ENCODE peak calls at places on chromosome 11, in eight cellular contexts. Z is H1, J is mucosa of descending colon, U is left ventricle myocardium inferior, P is neural progenitor cell, F is lower lobe of right lung, Q is Peyer's patch, C is ovary. M is an unnamed sample.
A peak's percentile ranks its signal among the peaks of the same experiment; 100 is the strongest.

GRCh38 chr11:72456651-72457050 is 22.3 kb upstream of the CLPB start:
- DNase-seq in Q (no peak), P (no peak), C (no peak), J (no peak), U (no peak), F (no peak), Z (no peak), M (no peak)

GRCh38 chr11:96211433-96211832 is 131.6 kb downstream of the MAML2 start:
- DNase-seq in Q (no peak), Z (no peak), F (no peak), U (no peak), P (no peak), J (no peak), C (no peak), M (no peak)

GRCh38 chr11:12625438-12626071 is 48.7 kb upstream of the TEAD1 start:
- DNase-seq in U (no peak), Q (no peak), Z (no peak), P (no peak), J (no peak), F (no peak), C (no peak), M (no peak)

GRCh38 chr11:33237039-33237597 is 20.1 kb upstream of the HIPK3 start:
- DNase-seq in Z (no peak), P (no peak), F (no peak), C (no peak), U (no peak), Q (no peak), J (no peak), M (no peak)

GRCh38 chr11:93525601-93526000 is 17.6 kb downstream of the SMCO4 start:
- DNase-seq in F (no peak), Q (no peak), U (no peak), P (no peak), C (no peak), Z (no peak), J (no peak), M (no peak)

GRCh38 chr11:11865449-11865848 is 23.7 kb downstream of the USP47 start:
- DNase-seq in U (no peak), J (no peak), Q (no peak), P (no peak), C (no peak), F (no peak), Z (no peak), M (no peak)

GRCh38 chr11:46984987-46985386 is 48.4 kb downstream of the CSTPP1 start:
- DNase-seq in Z (no peak), Q (no peak), J (no peak), F (no peak), P (no peak), C (no peak), U (no peak), M (no peak)

GRCh38 chr11:75468534-75469340 is 35.7 kb upstream of the KLHL35 start:
- DNase-seq in P (no peak), Q (peak; percentile 59), C (peak; percentile 95), J (no peak), U (peak; percentile 70), Z (no peak), F (peak; percentile 48), M (no peak)

GRCh38 chr11:115745545-115746265 is 241.5 kb upstream of the CADM1 start:
- DNase-seq in Z (no peak), Q (no peak), P (peak; percentile 36), C (no peak), J (no peak), F (no peak), U (peak; percentile 60), M (no peak)

GRCh38 chr11:131615611-131616010 is 245.2 kb downstream of the NTM start:
- DNase-seq in C (no peak), J (no peak), F (no peak), Q (no peak), U (no peak), P (no peak), Z (no peak), M (no peak)

GRCh38 chr11:47899801-47900200 is 51.7 kb upstream of the NUP160 start:
- DNase-seq in Z (no peak), P (no peak), C (no peak), Q (peak; percentile 78), U (no peak), F (no peak), J (no peak), M (no peak)

GRCh38 chr11:23730307-23730998 is 766.4 kb upstream of the LUZP2 start:
- DNase-seq in U (no peak), Z (no peak), Q (no peak), C (no peak), P (no peak), F (no peak), J (no peak), M (no peak)

GRCh38 chr11:20474176-20474950 is 86.8 kb downstream of the PRMT3 start:
- DNase-seq in P (peak; percentile 13), C (no peak), Z (no peak), U (peak; percentile 18), F (no peak), Q (no peak), J (no peak), M (no peak)

GRCh38 chr11:128716661-128717210 is 22.9 kb downstream of the FLI1 start:
- DNase-seq in P (peak; percentile 27), Z (no peak), C (no peak), J (peak; percentile 65), U (no peak), F (no peak), Q (peak; percentile 78), M (no peak)

GRCh38 chr11:112650568-112650967 is 310.7 kb upstream of the NCAM1 start:
- DNase-seq in Z (no peak), F (no peak), J (no peak), Q (no peak), P (no peak), U (no peak), C (no peak), M (no peak)

GRCh38 chr11:32154275-32154674 is 63.4 kb downstream of the RCN1 start:
- DNase-seq in F (no peak), Z (no peak), P (no peak), Q (no peak), U (no peak), J (no peak), C (no peak), M (no peak)

GRCh38 chr11:114478768-114479167 is 39.5 kb downstream of the REXO2 start:
- DNase-seq in U (no peak), F (no peak), Q (no peak), P (no peak), J (no peak), Z (no peak), C (no peak), M (no peak)

GRCh38 chr11:84722583-84723108 is 904.5 kb downstream of the DLG2 start:
- DNase-seq in U (no peak), J (no peak), Z (no peak), C (no peak), P (peak; percentile 69), Q (no peak), F (no peak), M (no peak)
- TF ChIP-seq CTCF in U (peak; percentile 21), J (no peak), Z (peak; percentile 67), C (no peak), P (peak; percentile 70), Q (no peak), F (no peak), M (no peak)

GRCh38 chr11:126129681-126130671 is 67.3 kb upstream of the CDON start:
- DNase-seq in U (no peak), P (no peak), Q (no peak), F (peak; percentile 69), C (no peak), J (no peak), Z (no peak), M (no peak)

GRCh38 chr11:126133902-126134301 is 71.2 kb upstream of the CDON start:
- DNase-seq in F (no peak), Q (no peak), J (no peak), Z (no peak), P (peak; percentile 53), U (no peak), C (no peak), M (no peak)

GRCh38 chr11:126134461-126135155 is 71.9 kb upstream of the CDON start:
- DNase-seq in P (no peak), C (no peak), U (no peak), F (no peak), Z (no peak), J (no peak), Q (no peak), M (no peak)

GRCh38 chr11:126135182-126136176 is 72.8 kb upstream of the CDON start:
- DNase-seq in U (no peak), J (no peak), P (no peak), Z (no peak), C (no peak), F (no peak), Q (no peak), M (no peak)

DNA sequence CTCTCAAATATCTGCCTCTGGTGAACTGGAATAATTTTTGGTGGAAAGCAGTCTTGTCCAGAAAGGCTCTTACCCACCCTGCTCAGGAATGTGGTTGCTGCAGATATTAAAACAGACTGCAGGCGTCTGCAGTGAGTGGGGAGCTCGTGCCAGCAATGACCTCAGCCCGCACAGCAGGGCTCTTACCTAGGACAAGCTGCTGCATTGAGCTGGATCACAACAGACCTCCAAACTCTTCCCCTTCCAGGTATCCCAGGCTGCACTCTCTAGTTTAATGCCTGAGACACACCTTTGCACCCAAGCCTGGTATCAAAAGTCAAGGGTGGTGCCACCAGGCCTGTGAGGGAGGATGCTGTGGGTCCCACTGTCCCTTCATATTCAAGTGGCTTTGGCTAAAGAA is 69.7 kb upstream of the CDON start:
- DNase-seq in J (no peak), P (no peak), C (no peak), F (peak; percentile 89), Q (no peak), U (peak; percentile 53), Z (no peak), M (no peak)
- TF ChIP-seq CTCF in J (no peak), P (no peak), C (no peak), F (no peak), Q (no peak), U (peak; percentile 28), Z (no peak), M (no peak)

GRCh38 chr11:110738641-110739040 is 26.4 kb upstream of the ARHGAP20 start:
- DNase-seq in U (no peak), P (no peak), J (no peak), Q (no peak), Z (no peak), C (no peak), F (no peak), M (no peak)
- TF ChIP-seq CTCF in U (no peak), P (no peak), J (no peak), Q (no peak), Z (no peak), C (no peak), F (no peak), M (no peak)

GRCh38 chr11:60960405-60960804 is 8.4 kb upstream of the SLC15A3 start:
- DNase-seq in P (no peak), Z (no peak), C (no peak), U (no peak), Q (peak; percentile 6), F (no peak), J (no peak), M (no peak)

GRCh38 chr11:60968223-60968622 is 3.3 kb upstream of the CD6 start:
- DNase-seq in Z (no peak), Q (no peak), J (no peak), C (no peak), U (no peak), P (no peak), F (no peak), M (no peak)

GRCh38 chr11:60966867-60967266 is 4.6 kb upstream of the CD6 start:
- DNase-seq in P (no peak), Z (no peak), U (no peak), Q (no peak), C (no peak), J (no peak), F (no peak), M (no peak)

GRCh38 chr11:60959445-60959844 is 7.5 kb upstream of the SLC15A3 start:
- DNase-seq in P (no peak), Z (no peak), C (no peak), Q (peak; percentile 3), J (no peak), F (no peak), U (no peak), M (no peak)

GRCh38 chr11:60964801-60965200 is 6.7 kb upstream of the CD6 start:
- DNase-seq in C (no peak), P (no peak), Z (no peak), J (no peak), F (no peak), Q (peak; percentile 17), U (no peak), M (no peak)
- TF ChIP-seq CTCF in C (no peak), P (no peak), Z (no peak), J (no peak), F (no peak), Q (no peak), U (no peak), M (no peak)